ENCODE peak calls at places on chromosomes 6 and 20, in seven cellular contexts. K is suprapubic skin, G is endothelial cell of umbilical vein, Q is stomach, Y is GM12892, M is GM12878, H is HCT116. N is an unnamed sample.

GRCh38 chr20:35020108-35021031 is 64.7 kb downstream of the MYH7B start:
- DNase-seq in K (no peak), G (no peak), Q (no peak), Y (no peak), M (no peak), H (no peak), N (no peak)

GRCh38 chr6:169409742-169410312 is 156.2 kb upstream of the THBS2 start:
- DNase-seq in K (no peak), G (no peak), Q (no peak), Y (no peak), M (no peak), H (no peak), N (no peak)

GRCh38 chr6:131660195-131660594 is 23.1 kb downstream of the ENPP3 start:
- DNase-seq in K (no peak), G (peak; percentile 46), Q (no peak), Y (no peak), M (no peak), H (peak; percentile 45), N (no peak)

GRCh38 chr6:119454694-119455093 is 105.1 kb upstream of the MAN1A1 start:
- DNase-seq in K (no peak), G (no peak), Q (no peak), Y (no peak), M (no peak), H (no peak), N (no peak)

GRCh38 chr6:30091577-30092381 is 16.2 kb upstream of the RNF39 start:
- DNase-seq in K (peak; percentile 72), G (no peak), Q (no peak), Y (no peak), M (no peak), H (peak; percentile 85), N (no peak)

GRCh38 chr6:148745926-148746325 is 904 bp upstream of the UST start:
- DNase-seq in K (no peak), G (no peak), Q (no peak), Y (no peak), M (no peak), H (no peak), N (no peak)

GRCh38 chr6:44549516-44549915 is 162.0 kb downstream of the CDC5L start:
- DNase-seq in K (no peak), G (no peak), Q (no peak), Y (no peak), M (no peak), H (no peak), N (no peak)

GRCh38 chr20:45904583-45905504 is 7.1 kb downstream of the PLTP start:
- DNase-seq in K (no peak), G (no peak), Q (no peak), Y (no peak), M (no peak), H (no peak), N (no peak)

GRCh38 chr6:2162089-2162465 is 83.3 kb downstream of the GMDS start:
- DNase-seq in K (no peak), G (peak; percentile 28), Q (no peak), Y (no peak), M (no peak), H (peak; percentile 32), N (no peak)

GRCh38 chr6:109513571-109514071 is 30.6 kb upstream of the ZBTB24 start:
- DNase-seq in K (no peak), G (peak; percentile 63), Q (no peak), Y (no peak), M (no peak), H (no peak), N (no peak)

GRCh38 chr6:42845327-42845694 is 34.1 kb upstream of the RPL7L1 start:
- DNase-seq in K (no peak), G (no peak), Q (no peak), Y (no peak), M (no peak), H (no peak), N (no peak)

GRCh38 chr6:12569646-12570045 is 146.9 kb upstream of the PHACTR1 start:
- DNase-seq in K (no peak), G (no peak), Q (no peak), Y (no peak), M (no peak), H (no peak), N (no peak)

GRCh38 chr6:7108196-7108963 is 619 bp downstream of the RREB1 start:
- DNase-seq in K (peak; percentile 87), G (peak; percentile 61), Q (peak; percentile 61), Y (peak; percentile 41), M (no peak), H (no peak), N (no peak)

GRCh38 chr20:23622839-23623343 is 14.9 kb downstream of the CST3 start:
- DNase-seq in K (no peak), G (peak; percentile 68), Q (peak; percentile 56), Y (no peak), M (no peak), H (peak; percentile 60), N (no peak)

GRCh38 chr20:56855693-56856092 is 226.6 kb downstream of the TFAP2C start:
- DNase-seq in K (no peak), G (no peak), Q (no peak), Y (no peak), M (no peak), H (no peak), N (no peak)

GRCh38 chr6:162964703-162965140 is 236.9 kb downstream of the PACRG start:
- DNase-seq in K (no peak), G (no peak), Q (no peak), Y (no peak), M (no peak), H (peak; percentile 76), N (no peak)

GRCh38 chr20:13455713-13456112 is 183.0 kb downstream of the TASP1 start:
- DNase-seq in K (no peak), G (no peak), Q (no peak), Y (no peak), M (no peak), H (no peak), N (no peak)

GRCh38 chr6:159913375-159913774 is 22.6 kb downstream of the MAS1 start:
- DNase-seq in K (no peak), G (no peak), Q (no peak), Y (no peak), M (no peak), H (no peak), N (no peak)

GRCh38 chr6:45423901-45424627 is 46.3 kb upstream of the SUPT3H start:
- DNase-seq in K (no peak), G (no peak), Q (peak; percentile 36), Y (no peak), M (no peak), H (no peak), N (no peak)

GRCh38 chr6:37473364-37474095 is 26.2 kb downstream of the CCDC167 start:
- DNase-seq in K (no peak), G (peak; percentile 88), Q (peak; percentile 89), Y (no peak), M (no peak), H (no peak), N (no peak)

GRCh38 chr6:150452642-150453243 is 83.9 kb downstream of the IYD start:
- DNase-seq in K (no peak), G (peak; percentile 64), Q (no peak), Y (no peak), M (no peak), H (no peak), N (no peak)

GRCh38 chr6:163175301-163175700 is 239.2 kb upstream of the QKI start:
- DNase-seq in K (no peak), G (no peak), Q (no peak), Y (no peak), M (no peak), H (no peak), N (no peak)

GRCh38 chr6:121437861-121438651 is 2.6 kb downstream of the GJA1 start:
- DNase-seq in K (no peak), G (peak; percentile 74), Q (no peak), Y (no peak), M (no peak), H (no peak), N (no peak)

GRCh38 chr20:25402583-25402982 is 4.9 kb upstream of the GINS1 start:
- DNase-seq in K (no peak), G (no peak), Q (no peak), Y (no peak), M (no peak), H (no peak), N (no peak)

GRCh38 chr6:144758602-144759001 is 473.5 kb downstream of the UTRN start:
- DNase-seq in K (no peak), G (peak; percentile 30), Q (no peak), Y (no peak), M (no peak), H (peak; percentile 52), N (no peak)

GRCh38 chr6:159092631-159093030 is 47.8 kb upstream of the TAGAP start:
- DNase-seq in K (no peak), G (no peak), Q (no peak), Y (no peak), M (no peak), H (no peak), N (no peak)

GRCh38 chr20:53872561-53873248 is 197.7 kb downstream of the BCAS1 start:
- DNase-seq in K (no peak), G (no peak), Q (no peak), Y (no peak), M (peak; percentile 70), H (no peak), N (no peak)

DNA sequence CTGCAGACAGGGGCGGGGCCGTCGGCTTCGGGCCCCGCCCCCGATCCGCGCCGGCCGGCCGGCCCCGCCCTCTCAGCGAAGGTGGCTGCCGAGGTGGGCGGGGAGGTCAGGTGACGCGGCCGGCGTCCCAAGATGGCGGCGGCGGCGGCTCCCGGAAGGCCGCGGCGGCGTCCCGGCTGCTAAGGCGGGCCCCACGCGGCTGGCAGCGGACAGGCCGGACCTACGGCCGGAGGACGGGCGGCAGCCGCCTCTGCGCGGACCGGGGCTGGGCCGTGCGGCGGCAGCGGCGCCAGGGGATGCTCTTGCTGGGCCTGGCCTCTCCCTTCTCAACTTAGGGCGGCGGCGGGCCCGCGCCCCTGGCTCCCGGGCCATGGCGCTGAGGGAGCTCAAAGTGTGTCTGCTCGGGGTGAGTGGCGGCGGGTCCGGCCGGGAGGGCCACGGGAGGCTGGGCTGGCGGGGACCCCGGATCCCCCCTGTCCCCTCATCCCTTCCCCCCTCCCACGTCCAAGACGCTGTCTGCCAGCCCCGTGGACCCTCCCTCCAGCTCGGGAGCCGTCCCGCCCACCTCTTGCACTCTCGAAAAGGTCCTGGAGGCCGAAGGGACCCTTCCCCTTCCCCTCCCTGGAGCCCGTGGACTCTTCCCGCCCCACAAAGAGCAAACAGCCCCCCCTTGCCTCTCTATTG is at the start of gene RAB22A:
- DNase-seq in K (peak; percentile 87), G (peak; percentile 66), Q (peak; percentile 90), Y (peak; percentile 84), M (no peak), H (peak; percentile 39), N (peak; percentile 91)
- TF ChIP-seq POLR2AphosphoS5 in K (no peak), G (peak; percentile 86), Q (peak; percentile 76), Y (peak; percentile 33), M (peak; percentile 45), H (peak; percentile 85), N (no peak)

GRCh38 chr6:157570752-157571151 is 189.8 kb downstream of the ZDHHC14 start:
- DNase-seq in K (no peak), G (no peak), Q (no peak), Y (no peak), M (no peak), H (no peak), N (no peak)
- TF ChIP-seq POLR2A in K (no peak), G (no peak), Q (no peak), Y (no peak), M (no peak), H (no peak), N (no peak)

GRCh38 chr6:117414770-117415169 is 11.0 kb downstream of the ROS1 start:
- DNase-seq in K (no peak), G (no peak), Q (no peak), Y (no peak), M (no peak), H (no peak), N (no peak)
- TF ChIP-seq POLR2AphosphoS5 in K (no peak), G (no peak), Q (no peak), Y (no peak), M (no peak), H (no peak), N (no peak)

GRCh38 chr6:31144296-31144969 is 5.6 kb upstream of the PSORS1C2 start:
- DNase-seq in K (no peak), G (no peak), Q (peak; percentile 90), Y (no peak), M (no peak), H (no peak), N (no peak)
- TF ChIP-seq POLR2A in K (no peak), G (no peak), Q (no peak), Y (no peak), M (no peak), H (no peak), N (no peak)

N was measured in GM12891.